ENCODE peak calls at places on chromosomes 12 and 14, in four cellular contexts. One of them, this sample, is unnamed.
A peak's percentile ranks its signal among the peaks of the same experiment; 100 is the strongest.

GRCh38 chr12:30823764-30824163 is 69.0 kb upstream of the CAPRIN2 start:
- DNase-seq in thyroid gland: no peak
- DNase-seq in fibroblast of lung: no peak
- DNase-seq in suprapubic skin: peak; percentile 61
- DNase-seq in this sample: no peak

GRCh38 chr12:94706250-94706661 is 55.9 kb upstream of the TMCC3 start:
- DNase-seq in fibroblast of lung: no peak
- DNase-seq in suprapubic skin: no peak
- DNase-seq in thyroid gland: no peak
- DNase-seq in this sample: no peak

GRCh38 chr12:109777544-109777943 is 55.7 kb downstream of the TRPV4 start:
- DNase-seq in fibroblast of lung: peak; percentile 9
- DNase-seq in suprapubic skin: no peak
- DNase-seq in thyroid gland: no peak
- DNase-seq in this sample: no peak

GRCh38 chr12:115450017-115450416 is 766.0 kb upstream of the TBX3 start:
- DNase-seq in fibroblast of lung: no peak
- DNase-seq in thyroid gland: no peak
- DNase-seq in suprapubic skin: no peak
- DNase-seq in this sample: no peak

GRCh38 chr12:122875590-122876220 is 20.2 kb downstream of the VPS37B start:
- DNase-seq in thyroid gland: no peak
- DNase-seq in fibroblast of lung: no peak
- DNase-seq in suprapubic skin: no peak
- DNase-seq in this sample: no peak

GRCh38 chr14:100558966-100559365 is 28.3 kb downstream of the BEGAIN start:
- DNase-seq in suprapubic skin: no peak
- DNase-seq in thyroid gland: no peak
- DNase-seq in fibroblast of lung: no peak
- DNase-seq in this sample: no peak

GRCh38 chr14:24662753-24663152 is 28.8 kb upstream of the GZMB start:
- DNase-seq in thyroid gland: no peak
- DNase-seq in fibroblast of lung: no peak
- DNase-seq in suprapubic skin: no peak
- DNase-seq in this sample: no peak

GRCh38 chr14:69038449-69039286 is 59.6 kb upstream of the ACTN1 start:
- DNase-seq in fibroblast of lung: peak; percentile 77
- DNase-seq in thyroid gland: no peak
- DNase-seq in suprapubic skin: no peak
- DNase-seq in this sample: no peak

GRCh38 chr12:120096671-120097202 is 19.8 kb downstream of the RAB35 start:
- DNase-seq in suprapubic skin: no peak
- DNase-seq in fibroblast of lung: no peak
- DNase-seq in thyroid gland: no peak
- DNase-seq in this sample: no peak

GRCh38 chr12:98352218-98352811 is 163.1 kb upstream of the TMPO start:
- DNase-seq in fibroblast of lung: peak; percentile 62
- DNase-seq in suprapubic skin: no peak
- DNase-seq in thyroid gland: no peak
- DNase-seq in this sample: peak; percentile 0

GRCh38 chr14:99272669-99273024 is 650 bp upstream of the BCL11B start:
- DNase-seq in thyroid gland: no peak
- DNase-seq in suprapubic skin: no peak
- DNase-seq in fibroblast of lung: no peak
- DNase-seq in this sample: no peak

GRCh38 chr14:22220427-22220826 is 368.6 kb downstream of the DAD1 start:
- DNase-seq in fibroblast of lung: peak; percentile 21
- DNase-seq in thyroid gland: no peak
- DNase-seq in suprapubic skin: no peak
- DNase-seq in this sample: no peak

GRCh38 chr14:93299831-93300230 is 33.0 kb downstream of the BTBD7 start:
- DNase-seq in suprapubic skin: no peak
- DNase-seq in fibroblast of lung: no peak
- DNase-seq in thyroid gland: no peak
- DNase-seq in this sample: no peak

GRCh38 chr12:115313929-115314328 is 630.0 kb upstream of the TBX3 start:
- DNase-seq in fibroblast of lung: peak; percentile 41
- DNase-seq in thyroid gland: no peak
- DNase-seq in suprapubic skin: no peak
- DNase-seq in this sample: no peak

GRCh38 chr12:23536293-23536692 is 413.2 kb downstream of the SOX5 start:
- DNase-seq in fibroblast of lung: no peak
- DNase-seq in thyroid gland: no peak
- DNase-seq in suprapubic skin: no peak
- DNase-seq in this sample: no peak

GRCh38 chr12:32155911-32156585 is 49.4 kb downstream of the BICD1 start:
- DNase-seq in fibroblast of lung: no peak
- DNase-seq in suprapubic skin: no peak
- DNase-seq in thyroid gland: no peak
- DNase-seq in this sample: no peak

GRCh38 chr12:12072064-12072760 is 1.5 kb downstream of the BCL2L14 start:
- DNase-seq in suprapubic skin: no peak
- DNase-seq in thyroid gland: peak; percentile 32
- DNase-seq in fibroblast of lung: no peak
- DNase-seq in this sample: no peak

GRCh38 chr14:80278293-80279037 is 67.2 kb upstream of the DIO2 start:
- DNase-seq in suprapubic skin: no peak
- DNase-seq in fibroblast of lung: peak; percentile 39
- DNase-seq in thyroid gland: no peak
- DNase-seq in this sample: peak; percentile 22

GRCh38 chr12:6361834-6362233 is 13.5 kb downstream of the SCNN1A start:
- DNase-seq in fibroblast of lung: peak; percentile 24
- DNase-seq in suprapubic skin: no peak
- DNase-seq in thyroid gland: peak; percentile 69
- DNase-seq in this sample: no peak

GRCh38 chr12:42692749-42693148 is 103.2 kb upstream of the PRICKLE1 start:
- DNase-seq in fibroblast of lung: no peak
- DNase-seq in thyroid gland: no peak
- DNase-seq in suprapubic skin: no peak
- DNase-seq in this sample: no peak

GRCh38 chr12:57735198-57735855 is 3.2 kb downstream of the AGAP2 start:
- DNase-seq in thyroid gland: no peak
- DNase-seq in suprapubic skin: no peak
- DNase-seq in fibroblast of lung: no peak
- DNase-seq in this sample: no peak

GRCh38 chr14:61203059-61203753 is 77.9 kb downstream of the TMEM30B start:
- DNase-seq in thyroid gland: no peak
- DNase-seq in fibroblast of lung: no peak
- DNase-seq in suprapubic skin: no peak
- DNase-seq in this sample: no peak

GRCh38 chr12:98179151-98179550 is 336.2 kb upstream of the TMPO start:
- DNase-seq in thyroid gland: no peak
- DNase-seq in suprapubic skin: no peak
- DNase-seq in fibroblast of lung: no peak
- DNase-seq in this sample: no peak

GRCh38 chr12:95633049-95633545 is 81.8 kb upstream of the USP44 start:
- DNase-seq in fibroblast of lung: peak; percentile 55
- DNase-seq in thyroid gland: no peak
- DNase-seq in suprapubic skin: no peak
- DNase-seq in this sample: peak; percentile 35

GRCh38 chr14:34030864-34031263 is 80.0 kb upstream of the EGLN3 start:
- DNase-seq in thyroid gland: no peak
- DNase-seq in suprapubic skin: no peak
- DNase-seq in fibroblast of lung: peak; percentile 95
- DNase-seq in this sample: peak; percentile 79

GRCh38 chr14:101110729-101111619 is 207.5 kb upstream of the RTL1 start:
- DNase-seq in suprapubic skin: peak; percentile 58
- DNase-seq in fibroblast of lung: no peak
- DNase-seq in thyroid gland: no peak
- DNase-seq in this sample: no peak

GRCh38 chr14:26255213-26255612 is 342.6 kb downstream of the NOVA1 start:
- DNase-seq in fibroblast of lung: peak; percentile 61
- DNase-seq in thyroid gland: no peak
- DNase-seq in suprapubic skin: no peak
- DNase-seq in this sample: no peak

GRCh38 chr14:52069617-52070431 is 965 bp upstream of the NID2 start:
- DNase-seq in suprapubic skin: no peak
- DNase-seq in fibroblast of lung: peak; percentile 69
- DNase-seq in thyroid gland: peak; percentile 37
- DNase-seq in this sample: no peak

GRCh38 chr14:52068741-52069616 is at the start of gene NID2:
- DNase-seq in fibroblast of lung: peak; percentile 97
- DNase-seq in thyroid gland: peak; percentile 89
- DNase-seq in suprapubic skin: peak; percentile 90
- DNase-seq in this sample: peak; percentile 93

GRCh38 chr14:52073251-52073650 is 4.4 kb upstream of the NID2 start:
- DNase-seq in fibroblast of lung: no peak
- DNase-seq in thyroid gland: no peak
- DNase-seq in suprapubic skin: no peak
- DNase-seq in this sample: no peak

GRCh38 chr14:52072266-52072780 is 3.5 kb upstream of the NID2 start:
- DNase-seq in suprapubic skin: no peak
- DNase-seq in thyroid gland: no peak
- DNase-seq in fibroblast of lung: no peak
- DNase-seq in this sample: no peak

DNA sequence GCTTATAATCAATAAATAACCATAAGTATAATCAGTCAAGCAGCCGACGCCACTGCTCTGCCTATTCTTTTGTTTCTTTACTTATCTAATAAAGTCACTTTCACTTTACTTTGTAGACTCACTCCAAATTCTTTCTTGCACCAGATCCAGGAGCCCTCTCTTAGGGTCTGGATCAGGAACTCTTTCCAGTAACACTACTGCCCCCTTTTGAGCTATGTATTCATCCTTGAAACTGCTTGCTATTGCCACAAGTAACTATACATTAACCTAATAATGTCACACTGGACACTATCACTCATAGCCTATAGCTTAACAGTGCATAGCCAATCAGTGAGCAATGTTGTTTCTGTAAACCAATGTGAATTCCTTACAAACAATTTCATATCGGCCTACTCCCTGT is 2.8 kb upstream of the NID2 start:
- DNase-seq in thyroid gland: no peak
- DNase-seq in fibroblast of lung: peak; percentile 83
- DNase-seq in suprapubic skin: no peak
- DNase-seq in this sample: no peak
- TF ChIP-seq CTCF in thyroid gland: peak; percentile 37
- TF ChIP-seq CTCF in fibroblast of lung: peak; percentile 47
- TF ChIP-seq CTCF in suprapubic skin: no peak
- TF ChIP-seq CTCF in this sample: peak; percentile 18

GRCh38 chr12:71183018-71183417 is 25.2 kb upstream of the TSPAN8 start:
- DNase-seq in fibroblast of lung: peak; percentile 40
- DNase-seq in thyroid gland: no peak
- DNase-seq in suprapubic skin: no peak
- DNase-seq in this sample: no peak

GRCh38 chr12:71174825-71175224 is 17.0 kb upstream of the TSPAN8 start:
- DNase-seq in thyroid gland: no peak
- DNase-seq in suprapubic skin: no peak
- DNase-seq in fibroblast of lung: no peak
- DNase-seq in this sample: no peak

GRCh38 chr12:71174146-71174545 is 16.3 kb upstream of the TSPAN8 start:
- DNase-seq in fibroblast of lung: no peak
- DNase-seq in thyroid gland: no peak
- DNase-seq in suprapubic skin: no peak
- DNase-seq in this sample: no peak

GRCh38 chr12:71183846-71184245 is 26.0 kb upstream of the TSPAN8 start:
- DNase-seq in thyroid gland: no peak
- DNase-seq in fibroblast of lung: peak; percentile 21
- DNase-seq in suprapubic skin: no peak
- DNase-seq in this sample: no peak

GRCh38 chr12:71178162-71178561 is 20.4 kb upstream of the TSPAN8 start:
- DNase-seq in thyroid gland: no peak
- DNase-seq in fibroblast of lung: no peak
- DNase-seq in suprapubic skin: no peak
- DNase-seq in this sample: no peak
- TF ChIP-seq CTCF in thyroid gland: no peak
- TF ChIP-seq CTCF in fibroblast of lung: no peak
- TF ChIP-seq CTCF in suprapubic skin: no peak
- TF ChIP-seq CTCF in this sample: no peak

DNA sequence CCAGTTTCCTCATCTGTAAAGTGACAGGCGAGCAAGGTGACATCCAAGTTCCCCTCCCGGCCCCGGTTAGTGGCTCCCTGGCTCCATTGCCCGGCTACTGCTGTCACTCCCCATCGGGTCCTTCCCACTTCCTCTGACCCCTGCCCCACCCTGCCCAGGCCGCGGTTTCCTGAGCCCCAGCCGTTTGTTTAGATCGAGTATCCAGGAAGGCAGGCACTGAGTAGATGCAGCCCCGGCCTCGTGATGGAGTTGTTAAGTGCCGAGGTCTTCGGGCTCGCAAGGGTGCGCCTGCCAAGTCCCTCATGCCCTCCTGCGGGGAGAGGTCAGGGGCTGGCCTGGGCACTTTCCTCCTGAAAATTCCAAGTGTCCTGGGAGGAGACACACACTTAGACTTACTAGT is 55.4 kb downstream of the TEAD4 start:
- DNase-seq in thyroid gland: no peak
- DNase-seq in fibroblast of lung: no peak
- DNase-seq in suprapubic skin: no peak
- DNase-seq in this sample: no peak
- TF ChIP-seq CTCF in thyroid gland: no peak
- TF ChIP-seq CTCF in fibroblast of lung: no peak
- TF ChIP-seq CTCF in suprapubic skin: no peak
- TF ChIP-seq CTCF in this sample: no peak

GRCh38 chr12:127360580-127360979 is 906.4 kb upstream of the TMEM132C start:
- DNase-seq in fibroblast of lung: no peak
- DNase-seq in suprapubic skin: no peak
- DNase-seq in thyroid gland: no peak
- DNase-seq in this sample: no peak

GRCh38 chr12:127351481-127352010 is 915.4 kb upstream of the TMEM132C start:
- DNase-seq in thyroid gland: no peak
- DNase-seq in suprapubic skin: no peak
- DNase-seq in fibroblast of lung: no peak
- DNase-seq in this sample: no peak

DNA sequence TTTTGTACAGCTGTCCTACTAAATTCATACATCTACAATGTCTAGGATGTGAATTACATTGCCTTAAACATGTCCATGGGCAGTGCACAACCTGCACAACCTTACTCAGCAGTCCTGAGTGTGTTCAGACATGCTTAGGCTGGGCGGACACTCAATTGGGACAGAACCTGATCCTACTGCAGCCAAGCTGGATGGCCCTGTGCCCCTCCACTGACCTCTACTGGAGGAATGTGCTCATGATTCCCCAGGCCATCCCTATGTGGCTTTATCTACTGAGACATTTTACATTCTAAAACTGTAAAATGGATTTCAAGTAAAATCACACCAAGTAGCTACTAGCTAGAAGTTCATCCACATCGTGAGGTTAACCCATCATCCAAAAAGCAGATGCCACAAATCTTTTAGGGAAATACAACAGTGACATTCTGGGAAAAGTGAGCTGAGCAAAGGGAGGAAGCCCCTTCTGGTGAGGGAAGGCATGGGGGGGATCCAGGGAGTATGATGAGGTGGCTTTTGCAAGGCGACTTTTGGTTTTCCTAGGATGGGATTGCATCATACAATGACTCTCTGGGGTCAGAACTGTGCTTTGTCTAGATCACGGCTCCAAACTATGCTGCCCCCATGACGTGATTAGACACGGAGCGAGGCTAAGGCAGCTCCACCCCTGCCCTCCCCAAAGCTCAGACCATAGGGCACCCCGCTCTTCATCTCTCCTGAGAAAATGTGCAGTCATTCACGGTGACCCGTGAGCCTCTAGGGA is 911.7 kb upstream of the TMEM132C start:
- DNase-seq in thyroid gland: no peak
- DNase-seq in suprapubic skin: no peak
- DNase-seq in fibroblast of lung: no peak
- DNase-seq in this sample: peak; percentile 3
- TF ChIP-seq CTCF in thyroid gland: no peak
- TF ChIP-seq CTCF in suprapubic skin: no peak
- TF ChIP-seq CTCF in fibroblast of lung: no peak
- TF ChIP-seq CTCF in this sample: peak; percentile 65

This sample was measured in AG09319.